ENCODE peak calls at places on chromosome 20, in nine cellular contexts. N is stimulated activated naive CD8-positive, alpha-beta T cell treated with anti-CD3 and anti-CD28 coated beads, Interleukin-15, Interleukin-2, amounts not matched to agents 100 U/mL and 50 U/mL, for 24 hours; B is progenitor cell of endocrine pancreas; E is stimulated activated CD8-positive, alpha-beta memory T cell treated with anti-CD3 and anti-CD28 coated beads, Interleukin-15, amount 100 ng/mL, for 24 hours; W is CD8-positive, alpha-beta T cell; U is COLO829; C is G401; R is ecto neural progenitor cell; H is osteoblast. K is an unnamed sample.
A peak's percentile ranks its signal among the peaks of the same experiment; 100 is the strongest.

GRCh38 chr20:20002101-20002998 is 14.8 kb upstream of the NAA20 start:
- DNase-seq in N (no peak), B (no peak), E (no peak), W (no peak), U (no peak), C (no peak), R (no peak), H (no peak), K (no peak)

GRCh38 chr20:58893355-58894151 is 41.0 kb downstream of the GNAS start:
- DNase-seq in N (peak; percentile 60), B (no peak), E (no peak), W (no peak), U (no peak), C (no peak), R (no peak), H (no peak), K (no peak)

GRCh38 chr20:12012241-12013222 is 94.8 kb downstream of the BTBD3 start:
- DNase-seq in N (peak; percentile 22), B (no peak), E (no peak), W (no peak), U (peak; percentile 82), C (peak; percentile 29), R (peak; percentile 53), H (peak; percentile 81), K (peak; percentile 80)

GRCh38 chr20:4962257-4962855 is 39.0 kb downstream of the SLC23A2 start:
- DNase-seq in N (peak; percentile 23), B (no peak), E (no peak), W (peak; percentile 53), U (no peak), C (no peak), R (no peak), H (no peak), K (no peak)

GRCh38 chr20:55678126-55678525 is 327.2 kb downstream of the CBLN4 start:
- DNase-seq in N (no peak), B (no peak), E (no peak), W (no peak), U (no peak), C (no peak), R (no peak), H (no peak), K (no peak)

GRCh38 chr20:40990542-40991120 is 38.0 kb upstream of the TOP1 start:
- DNase-seq in N (peak; percentile 73), B (peak; percentile 53), E (no peak), W (peak; percentile 76), U (peak; percentile 99), C (peak; percentile 85), R (peak; percentile 84), H (peak; percentile 94), K (peak; percentile 94)

GRCh38 chr20:50015993-50016770 is 33.4 kb downstream of the SNAI1 start:
- DNase-seq in N (no peak), B (no peak), E (no peak), W (no peak), U (no peak), C (peak; percentile 17), R (peak; percentile 68), H (peak; percentile 37), K (no peak)

GRCh38 chr20:19275630-19276071 is 63.2 kb downstream of the SLC24A3 start:
- DNase-seq in N (no peak), B (no peak), E (no peak), W (no peak), U (no peak), C (peak; percentile 29), R (no peak), H (peak; percentile 30), K (no peak)

GRCh38 chr20:58684291-58684690 is 8.3 kb upstream of the NPEPL1 start:
- DNase-seq in N (no peak), B (no peak), E (no peak), W (no peak), U (no peak), C (no peak), R (no peak), H (no peak), K (no peak)

GRCh38 chr20:31664696-31665354 is 27.1 kb downstream of the COX4I2 start:
- DNase-seq in N (no peak), B (no peak), E (no peak), W (no peak), U (no peak), C (no peak), R (no peak), H (no peak), K (no peak)

GRCh38 chr20:20367681-20368413 is at the start of gene INSM1:
- DNase-seq in N (peak; percentile 56), B (peak; percentile 25), E (no peak), W (no peak), U (no peak), C (peak; percentile 76), R (peak; percentile 85), H (peak; percentile 77), K (no peak)

GRCh38 chr20:63750807-63751470 is 11.4 kb downstream of the SLC2A4RG start:
- DNase-seq in N (peak; percentile 68), B (no peak), E (no peak), W (peak; percentile 87), U (peak; percentile 58), C (no peak), R (no peak), H (peak; percentile 57), K (no peak)